ENCODE peak calls at places on chromosomes 2 and 18, in seven cellular contexts. One of them, this sample, is unnamed.

GRCh38 chr2:34401186-34401585 is 802.1 kb upstream of the FAM98A start:
- DNase-seq in thoracic aorta: no peak
- DNase-seq in fibroblast of villous mesenchyme: no peak
- DNase-seq in HFF-Myc: no peak
- DNase-seq in cardiac fibroblast: no peak
- DNase-seq in tibial artery: no peak
- DNase-seq in ascending aorta: no peak
- DNase-seq in this sample: no peak

GRCh38 chr2:161428240-161428587 is 12.1 kb downstream of the TBR1 start:
- DNase-seq in thoracic aorta: no peak
- DNase-seq in HFF-Myc: no peak
- DNase-seq in cardiac fibroblast: no peak
- DNase-seq in tibial artery: no peak
- DNase-seq in ascending aorta: no peak
- DNase-seq in fibroblast of villous mesenchyme: no peak
- DNase-seq in this sample: no peak

GRCh38 chr2:40200516-40200915 is 251.4 kb downstream of the SLC8A1 start:
- DNase-seq in HFF-Myc: no peak
- DNase-seq in thoracic aorta: no peak
- DNase-seq in fibroblast of villous mesenchyme: no peak
- DNase-seq in cardiac fibroblast: no peak
- DNase-seq in tibial artery: no peak
- DNase-seq in ascending aorta: no peak
- DNase-seq in this sample: no peak

GRCh38 chr2:74548919-74549684 is 4.6 kb downstream of the LOXL3 start:
- DNase-seq in tibial artery: peak; percentile 65
- DNase-seq in ascending aorta: peak; percentile 78
- DNase-seq in thoracic aorta: no peak
- DNase-seq in fibroblast of villous mesenchyme: peak; percentile 48
- DNase-seq in HFF-Myc: no peak
- DNase-seq in cardiac fibroblast: peak; percentile 60
- DNase-seq in this sample: peak; percentile 81

GRCh38 chr2:188181439-188181838 is 110.2 kb upstream of the GULP1 start:
- DNase-seq in fibroblast of villous mesenchyme: no peak
- DNase-seq in tibial artery: no peak
- DNase-seq in thoracic aorta: no peak
- DNase-seq in HFF-Myc: no peak
- DNase-seq in ascending aorta: no peak
- DNase-seq in cardiac fibroblast: no peak
- DNase-seq in this sample: no peak

GRCh38 chr2:96502891-96503636 is 2.1 kb downstream of the NEURL3 start:
- DNase-seq in tibial artery: no peak
- DNase-seq in cardiac fibroblast: no peak
- DNase-seq in ascending aorta: peak; percentile 40
- DNase-seq in thoracic aorta: no peak
- DNase-seq in fibroblast of villous mesenchyme: no peak
- DNase-seq in HFF-Myc: no peak
- DNase-seq in this sample: no peak

GRCh38 chr2:127172306-127172705 is 47.8 kb downstream of the CYP27C1 start:
- DNase-seq in cardiac fibroblast: no peak
- DNase-seq in fibroblast of villous mesenchyme: no peak
- DNase-seq in tibial artery: no peak
- DNase-seq in thoracic aorta: no peak
- DNase-seq in HFF-Myc: no peak
- DNase-seq in ascending aorta: peak; percentile 56
- DNase-seq in this sample: no peak

GRCh38 chr2:161250864-161251436 is 57.3 kb upstream of the PSMD14 start:
- DNase-seq in fibroblast of villous mesenchyme: peak; percentile 41
- DNase-seq in ascending aorta: no peak
- DNase-seq in HFF-Myc: no peak
- DNase-seq in tibial artery: no peak
- DNase-seq in cardiac fibroblast: peak; percentile 54
- DNase-seq in thoracic aorta: no peak
- DNase-seq in this sample: peak; percentile 38

GRCh38 chr2:240811346-240812300 is 8.4 kb downstream of the KIF1A start:
- DNase-seq in HFF-Myc: no peak
- DNase-seq in cardiac fibroblast: no peak
- DNase-seq in thoracic aorta: no peak
- DNase-seq in ascending aorta: peak; percentile 49
- DNase-seq in tibial artery: peak; percentile 12
- DNase-seq in fibroblast of villous mesenchyme: no peak
- DNase-seq in this sample: no peak

GRCh38 chr2:190121971-190122370 is 59.4 kb upstream of the MSTN start:
- DNase-seq in HFF-Myc: no peak
- DNase-seq in fibroblast of villous mesenchyme: peak; percentile 27
- DNase-seq in thoracic aorta: no peak
- DNase-seq in tibial artery: no peak
- DNase-seq in ascending aorta: no peak
- DNase-seq in cardiac fibroblast: peak; percentile 34
- DNase-seq in this sample: peak; percentile 26

GRCh38 chr2:240597419-240598181 is 11.1 kb downstream of the CAPN10 start:
- DNase-seq in fibroblast of villous mesenchyme: no peak
- DNase-seq in ascending aorta: peak; percentile 53
- DNase-seq in tibial artery: no peak
- DNase-seq in thoracic aorta: no peak
- DNase-seq in HFF-Myc: no peak
- DNase-seq in cardiac fibroblast: no peak
- DNase-seq in this sample: no peak

GRCh38 chr18:79609841-79610281 is 69.7 kb upstream of the CTDP1 start:
- DNase-seq in HFF-Myc: no peak
- DNase-seq in cardiac fibroblast: no peak
- DNase-seq in thoracic aorta: no peak
- DNase-seq in ascending aorta: peak; percentile 54
- DNase-seq in tibial artery: no peak
- DNase-seq in fibroblast of villous mesenchyme: no peak
- DNase-seq in this sample: no peak

GRCh38 chr2:84038866-84039265 is 420.2 kb downstream of the SUCLG1 start:
- DNase-seq in thoracic aorta: no peak
- DNase-seq in tibial artery: no peak
- DNase-seq in fibroblast of villous mesenchyme: no peak
- DNase-seq in cardiac fibroblast: no peak
- DNase-seq in HFF-Myc: no peak
- DNase-seq in ascending aorta: no peak
- DNase-seq in this sample: no peak

GRCh38 chr2:43818761-43819160 is 19.9 kb downstream of the ABCG5 start:
- DNase-seq in cardiac fibroblast: peak; percentile 76
- DNase-seq in HFF-Myc: no peak
- DNase-seq in ascending aorta: no peak
- DNase-seq in thoracic aorta: no peak
- DNase-seq in fibroblast of villous mesenchyme: peak; percentile 54
- DNase-seq in tibial artery: peak; percentile 62
- DNase-seq in this sample: no peak

GRCh38 chr2:10933700-10934225 is 22.0 kb downstream of the KCNF1 start:
- DNase-seq in tibial artery: no peak
- DNase-seq in HFF-Myc: no peak
- DNase-seq in ascending aorta: no peak
- DNase-seq in cardiac fibroblast: no peak
- DNase-seq in fibroblast of villous mesenchyme: no peak
- DNase-seq in thoracic aorta: no peak
- DNase-seq in this sample: no peak

GRCh38 chr2:11746376-11746806 is at the start of gene LPIN1:
- DNase-seq in tibial artery: peak; percentile 85
- DNase-seq in ascending aorta: peak; percentile 95
- DNase-seq in fibroblast of villous mesenchyme: peak; percentile 89
- DNase-seq in HFF-Myc: no peak
- DNase-seq in thoracic aorta: peak; percentile 56
- DNase-seq in cardiac fibroblast: peak; percentile 92
- DNase-seq in this sample: peak; percentile 91

GRCh38 chr2:98895221-98895620 is 40.8 kb downstream of the CRACDL start:
- DNase-seq in thoracic aorta: no peak
- DNase-seq in cardiac fibroblast: no peak
- DNase-seq in fibroblast of villous mesenchyme: no peak
- DNase-seq in ascending aorta: no peak
- DNase-seq in tibial artery: no peak
- DNase-seq in HFF-Myc: no peak
- DNase-seq in this sample: no peak

GRCh38 chr2:191304939-191305875 is 60.0 kb downstream of the MYO1B start:
- DNase-seq in tibial artery: peak; percentile 68
- DNase-seq in fibroblast of villous mesenchyme: peak; percentile 97
- DNase-seq in HFF-Myc: peak; percentile 73
- DNase-seq in ascending aorta: peak; percentile 66
- DNase-seq in cardiac fibroblast: peak; percentile 96
- DNase-seq in thoracic aorta: no peak
- DNase-seq in this sample: no peak

GRCh38 chr2:200225943-200226342 is 80.5 kb upstream of the SPATS2L start:
- DNase-seq in thoracic aorta: no peak
- DNase-seq in ascending aorta: no peak
- DNase-seq in cardiac fibroblast: peak; percentile 38
- DNase-seq in fibroblast of villous mesenchyme: peak; percentile 29
- DNase-seq in HFF-Myc: no peak
- DNase-seq in tibial artery: peak; percentile 24
- DNase-seq in this sample: no peak

GRCh38 chr2:50491541-50492114 is 540.3 kb downstream of the NRXN1 start:
- DNase-seq in ascending aorta: no peak
- DNase-seq in tibial artery: no peak
- DNase-seq in fibroblast of villous mesenchyme: peak; percentile 29
- DNase-seq in cardiac fibroblast: peak; percentile 62
- DNase-seq in HFF-Myc: no peak
- DNase-seq in thoracic aorta: no peak
- DNase-seq in this sample: peak; percentile 32

DNA sequence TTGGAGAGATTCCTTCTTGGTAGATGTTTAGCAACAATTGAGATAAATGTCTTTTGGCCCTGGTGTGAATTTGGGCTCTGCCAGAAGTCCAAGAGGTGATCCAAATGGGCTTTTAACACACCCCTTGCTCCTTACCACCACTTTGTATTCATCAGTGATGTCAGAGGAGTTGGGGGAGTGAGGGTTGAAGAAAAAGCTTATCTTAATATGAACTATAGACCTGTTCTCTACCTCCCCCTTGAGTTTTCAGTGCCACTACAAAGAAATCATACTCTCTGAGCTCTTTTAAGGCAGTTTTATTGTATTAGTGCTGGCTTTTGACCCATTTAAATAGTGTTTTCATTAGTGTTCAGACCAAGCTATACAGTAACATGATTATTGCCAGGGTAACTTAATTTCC is 229.1 kb downstream of the PHLPP1 start:
- DNase-seq in tibial artery: no peak
- DNase-seq in HFF-Myc: no peak
- DNase-seq in cardiac fibroblast: peak; percentile 26
- DNase-seq in ascending aorta: no peak
- DNase-seq in fibroblast of villous mesenchyme: no peak
- DNase-seq in thoracic aorta: no peak
- DNase-seq in this sample: no peak
- TF ChIP-seq CTCF in tibial artery: no peak
- TF ChIP-seq CTCF in HFF-Myc: no peak
- TF ChIP-seq CTCF in cardiac fibroblast: no peak
- TF ChIP-seq CTCF in ascending aorta: no peak
- TF ChIP-seq CTCF in fibroblast of villous mesenchyme: peak; percentile 22
- TF ChIP-seq CTCF in thoracic aorta: no peak
- TF ChIP-seq CTCF in this sample: peak; percentile 6

GRCh38 chr2:68687018-68687417 is 43.6 kb downstream of the PROKR1 start:
- DNase-seq in fibroblast of villous mesenchyme: no peak
- DNase-seq in ascending aorta: no peak
- DNase-seq in HFF-Myc: no peak
- DNase-seq in tibial artery: no peak
- DNase-seq in thoracic aorta: no peak
- DNase-seq in cardiac fibroblast: no peak
- DNase-seq in this sample: no peak
- TF ChIP-seq CTCF in fibroblast of villous mesenchyme: no peak
- TF ChIP-seq CTCF in ascending aorta: no peak
- TF ChIP-seq CTCF in HFF-Myc: no peak
- TF ChIP-seq CTCF in tibial artery: no peak
- TF ChIP-seq CTCF in thoracic aorta: no peak
- TF ChIP-seq CTCF in cardiac fibroblast: no peak
- TF ChIP-seq CTCF in this sample: no peak

GRCh38 chr2:178413472-178414265 is 37.3 kb downstream of the PRKRA start:
- DNase-seq in HFF-Myc: no peak
- DNase-seq in tibial artery: peak; percentile 76
- DNase-seq in cardiac fibroblast: peak; percentile 82
- DNase-seq in thoracic aorta: peak; percentile 25
- DNase-seq in fibroblast of villous mesenchyme: peak; percentile 74
- DNase-seq in ascending aorta: peak; percentile 89
- DNase-seq in this sample: peak; percentile 70

GRCh38 chr2:178414266-178415247 is 36.4 kb downstream of the PRKRA start:
- DNase-seq in ascending aorta: peak; percentile 95
- DNase-seq in tibial artery: peak; percentile 94
- DNase-seq in cardiac fibroblast: peak; percentile 96
- DNase-seq in fibroblast of villous mesenchyme: peak; percentile 98
- DNase-seq in thoracic aorta: peak; percentile 70
- DNase-seq in HFF-Myc: peak; percentile 94
- DNase-seq in this sample: peak; percentile 79

GRCh38 chr2:178418426-178418825 is 32.5 kb downstream of the PRKRA start:
- DNase-seq in tibial artery: no peak
- DNase-seq in ascending aorta: no peak
- DNase-seq in cardiac fibroblast: peak; percentile 21
- DNase-seq in HFF-Myc: no peak
- DNase-seq in thoracic aorta: no peak
- DNase-seq in fibroblast of villous mesenchyme: peak; percentile 67
- DNase-seq in this sample: no peak

GRCh38 chr2:178417916-178418315 is 33.1 kb downstream of the PRKRA start:
- DNase-seq in thoracic aorta: no peak
- DNase-seq in tibial artery: no peak
- DNase-seq in ascending aorta: no peak
- DNase-seq in fibroblast of villous mesenchyme: no peak
- DNase-seq in HFF-Myc: no peak
- DNase-seq in cardiac fibroblast: no peak
- DNase-seq in this sample: no peak

DNA sequence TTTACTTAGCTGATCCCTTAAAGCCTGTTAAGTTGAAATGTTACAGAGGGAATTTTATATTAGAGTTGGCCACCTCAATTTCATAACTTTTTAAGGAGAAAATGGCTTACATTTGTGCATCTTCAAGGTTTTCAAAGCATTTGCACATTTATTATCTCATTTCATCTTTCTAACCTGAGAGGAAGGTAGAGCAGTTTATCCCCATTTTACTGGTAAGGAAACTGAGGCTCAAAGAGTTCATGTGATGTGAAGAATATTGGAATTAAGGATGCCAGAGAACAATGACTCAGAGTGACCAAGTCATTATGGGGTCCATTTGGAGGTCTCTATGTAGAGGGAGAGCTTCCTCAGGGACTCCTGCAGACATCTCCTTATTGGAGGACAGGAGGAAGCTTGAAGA is 35.0 kb downstream of the PRKRA start:
- DNase-seq in cardiac fibroblast: no peak
- DNase-seq in ascending aorta: no peak
- DNase-seq in HFF-Myc: no peak
- DNase-seq in thoracic aorta: no peak
- DNase-seq in tibial artery: no peak
- DNase-seq in fibroblast of villous mesenchyme: no peak
- DNase-seq in this sample: no peak
- TF ChIP-seq CTCF in cardiac fibroblast: no peak
- TF ChIP-seq CTCF in ascending aorta: no peak
- TF ChIP-seq CTCF in HFF-Myc: no peak
- TF ChIP-seq CTCF in thoracic aorta: no peak
- TF ChIP-seq CTCF in tibial artery: no peak
- TF ChIP-seq CTCF in fibroblast of villous mesenchyme: no peak
- TF ChIP-seq CTCF in this sample: no peak

DNA sequence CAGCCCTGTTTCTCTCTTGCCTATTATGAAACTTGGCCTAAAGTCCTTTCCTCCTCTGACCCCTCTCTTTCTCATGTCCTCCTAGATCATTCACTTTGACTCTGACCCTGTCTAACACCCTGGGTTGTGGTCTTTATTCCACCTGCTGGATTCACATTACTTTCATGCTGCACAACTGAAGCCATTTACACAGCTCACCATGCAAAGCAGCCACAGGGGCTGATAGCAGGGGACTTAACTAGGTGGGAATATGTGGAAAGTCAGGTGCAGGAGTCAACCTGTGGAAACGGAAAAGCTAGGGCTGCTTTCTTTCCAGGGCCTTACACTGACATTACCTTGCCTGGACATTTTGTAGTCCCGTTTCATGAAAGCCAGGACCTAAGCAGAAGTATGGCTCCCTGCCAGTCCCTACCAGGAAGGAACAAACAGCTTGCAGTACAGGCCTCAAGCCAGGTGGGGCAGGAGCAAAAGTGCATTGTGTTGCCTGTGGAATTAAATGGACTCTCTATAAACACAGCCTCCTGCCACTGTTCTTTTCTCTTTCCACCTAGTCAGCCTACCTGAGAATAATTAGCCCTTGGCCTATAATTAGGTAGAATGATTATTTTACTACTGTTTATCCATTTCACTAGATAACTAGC is 11.8 kb downstream of the MAPRE3 start:
- DNase-seq in HFF-Myc: peak; percentile 12
- DNase-seq in ascending aorta: peak; percentile 75
- DNase-seq in fibroblast of villous mesenchyme: no peak
- DNase-seq in tibial artery: peak; percentile 62
- DNase-seq in thoracic aorta: peak; percentile 28
- DNase-seq in cardiac fibroblast: peak; percentile 83
- DNase-seq in this sample: peak; percentile 41
- TF ChIP-seq CTCF in HFF-Myc: no peak
- TF ChIP-seq CTCF in ascending aorta: peak; percentile 33
- TF ChIP-seq CTCF in fibroblast of villous mesenchyme: peak; percentile 15
- TF ChIP-seq CTCF in tibial artery: peak; percentile 11
- TF ChIP-seq CTCF in thoracic aorta: peak; percentile 40
- TF ChIP-seq CTCF in cardiac fibroblast: peak; percentile 35
- TF ChIP-seq CTCF in this sample: no peak